ENCODE peak calls at places on chromosomes 11 and 22, in four cellular contexts. M is endothelial cell, T is astrocyte of the spinal cord, K is BE2C. S is an unnamed sample.

GRCh38 chr11:72778535-72779494 is 15.0 kb downstream of the STARD10 start:
- DNase-seq in K (no peak), M (no peak), T (no peak), S (no peak)

GRCh38 chr11:115674176-115674575 is 170.0 kb upstream of the CADM1 start:
- DNase-seq in M (no peak), T (no peak), K (no peak), S (no peak)

GRCh38 chr22:20626811-20627210 is 119.4 kb downstream of the MED15 start:
- DNase-seq in K (no peak), T (no peak), M (no peak), S (no peak)

GRCh38 chr22:30351226-30351625 is 5.5 kb downstream of the SF3A1 start:
- DNase-seq in K (no peak), T (no peak), M (no peak), S (no peak)

GRCh38 chr11:41497974-41498373 is 38.5 kb upstream of the LRRC4C start:
- DNase-seq in K (no peak), T (no peak), M (peak), S (no peak)

GRCh38 chr22:50299724-50300619 is 7.5 kb downstream of the PLXNB2 start:
- DNase-seq in K (no peak), T (no peak), M (peak), S (peak)

GRCh38 chr22:21582801-21583740 is 15.6 kb downstream of the UBE2L3 start:
- DNase-seq in M (no peak), K (no peak), T (no peak), S (no peak)

GRCh38 chr11:57584341-57584740 is 13.1 kb upstream of the SERPING1 start:
- DNase-seq in K (no peak), T (no peak), M (no peak), S (no peak)

GRCh38 chr11:69880803-69881445 is 61.7 kb upstream of the FGF3 start:
- DNase-seq in T (no peak), K (peak), M (no peak), S (peak)

GRCh38 chr11:128622137-128622523 is 34.8 kb upstream of the ETS1 start:
- DNase-seq in M (no peak), T (no peak), K (no peak), S (no peak)

GRCh38 chr22:28021116-28021997 is 102.3 kb upstream of the PITPNB start:
- DNase-seq in M (no peak), K (no peak), T (no peak), S (peak)

GRCh38 chr11:43930868-43931716 is 11.3 kb upstream of the C11orf96 start:
- DNase-seq in M (no peak), T (peak), K (no peak), S (no peak)

GRCh38 chr11:37710031-37710430 is 1112.0 kb upstream of the RAG2 start:
- DNase-seq in T (peak), M (no peak), K (no peak), S (no peak)

GRCh38 chr22:41405588-41405987 is 23.8 kb downstream of the TEF start:
- DNase-seq in T (no peak), K (no peak), M (no peak), S (no peak)

GRCh38 chr22:41407433-41407832 is 25.7 kb downstream of the TEF start:
- DNase-seq in T (no peak), K (no peak), M (no peak), S (no peak)

GRCh38 chr22:41401781-41402648 is 20.3 kb downstream of the TEF start:
- DNase-seq in T (peak), M (no peak), K (peak), S (peak)

GRCh38 chr22:41398921-41399320 is 17.2 kb downstream of the TEF start:
- DNase-seq in T (no peak), K (no peak), M (no peak), S (no peak)

DNA sequence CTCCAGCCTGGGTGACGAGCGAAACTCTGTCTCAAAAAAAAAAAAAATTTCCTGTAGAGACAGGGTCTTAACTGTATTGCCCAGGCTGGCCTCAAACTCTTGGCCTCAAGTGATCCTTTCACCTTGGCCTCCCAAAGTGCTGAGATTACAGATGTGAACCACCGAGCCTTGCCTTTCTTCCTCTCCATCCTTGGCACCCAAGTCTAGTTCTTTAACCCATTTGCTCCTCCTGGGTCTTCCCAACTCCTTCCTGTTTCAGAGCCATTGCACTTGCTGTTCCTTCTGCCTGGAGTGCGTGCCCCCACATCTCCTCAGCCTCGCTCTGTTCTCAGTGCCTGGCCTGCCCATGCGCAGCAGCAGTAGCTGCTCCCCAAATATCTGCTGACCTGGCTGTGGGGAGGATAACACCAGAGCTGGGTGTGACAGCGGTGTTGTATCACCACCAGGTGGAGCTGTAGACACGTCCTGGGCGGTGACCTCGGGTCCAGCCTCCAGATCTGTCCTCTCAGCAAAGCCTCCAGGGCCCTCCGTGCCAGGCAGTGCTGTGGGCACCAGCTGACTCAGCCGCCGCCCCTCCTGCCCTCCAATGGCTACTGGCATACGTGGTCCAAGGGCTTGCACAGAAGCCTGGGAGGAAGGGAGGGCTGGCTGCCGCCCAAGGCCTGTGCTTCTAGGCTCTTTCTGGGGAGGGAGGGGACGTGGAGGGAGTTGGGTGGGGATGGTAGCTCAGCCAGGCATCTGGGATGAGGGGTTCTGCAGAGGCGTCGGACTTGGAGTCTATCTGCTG is 22.0 kb downstream of the TEF start:
- DNase-seq in M (peak), K (peak), T (peak), S (peak)
- TF ChIP-seq CTCF in M (peak), K (peak), T (peak), S (peak)

GRCh38 chr22:19118601-19118880 is 3.7 kb downstream of the DGCR2 start:
- DNase-seq in M (no peak), K (no peak), T (no peak), S (no peak)

GRCh38 chr22:19114984-19115552 is 7.1 kb downstream of the DGCR2 start:
- DNase-seq in M (no peak), K (no peak), T (no peak), S (no peak)

GRCh38 chr22:19113429-19113828 is 8.8 kb downstream of the DGCR2 start:
- DNase-seq in K (no peak), M (no peak), T (no peak), S (no peak)

GRCh38 chr22:19117111-19117512 is 5.1 kb downstream of the DGCR2 start:
- DNase-seq in M (no peak), T (no peak), K (no peak), S (no peak)

DNA sequence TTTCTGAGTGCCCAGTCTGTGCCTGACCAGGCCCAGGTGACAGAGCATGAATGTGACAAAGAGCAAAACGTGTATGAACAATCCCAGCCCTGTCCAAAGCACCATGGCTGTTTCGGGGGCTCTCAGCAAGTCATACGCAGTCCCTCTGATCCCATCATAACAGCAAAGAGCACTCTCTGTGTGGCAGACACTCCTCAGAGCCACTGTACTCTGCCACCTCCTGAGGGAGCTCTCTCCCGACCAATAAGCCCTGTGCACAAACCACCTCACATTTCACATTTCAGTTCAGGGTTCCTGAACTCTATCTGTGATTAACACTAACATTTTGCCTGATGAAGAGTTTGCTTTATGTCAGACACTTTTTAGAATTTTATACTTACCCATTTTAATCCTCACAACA is 6.6 kb downstream of the DGCR2 start:
- DNase-seq in M (no peak), K (no peak), T (no peak), S (no peak)
- TF ChIP-seq CTCF in M (no peak), K (peak), T (peak), S (no peak)

GRCh38 chr11:122791411-122791810 is 46.9 kb upstream of the CRTAM start:
- DNase-seq in K (no peak), T (no peak), M (no peak), S (no peak)

GRCh38 chr11:122786896-122787295 is 51.4 kb upstream of the CRTAM start:
- DNase-seq in M (no peak), T (no peak), K (no peak), S (no peak)

GRCh38 chr11:122791836-122792235 is 46.5 kb upstream of the CRTAM start:
- DNase-seq in T (peak), M (no peak), K (no peak), S (no peak)

GRCh38 chr11:122789916-122790315 is 48.4 kb upstream of the CRTAM start:
- DNase-seq in M (no peak), K (no peak), T (no peak), S (no peak)

DNA sequence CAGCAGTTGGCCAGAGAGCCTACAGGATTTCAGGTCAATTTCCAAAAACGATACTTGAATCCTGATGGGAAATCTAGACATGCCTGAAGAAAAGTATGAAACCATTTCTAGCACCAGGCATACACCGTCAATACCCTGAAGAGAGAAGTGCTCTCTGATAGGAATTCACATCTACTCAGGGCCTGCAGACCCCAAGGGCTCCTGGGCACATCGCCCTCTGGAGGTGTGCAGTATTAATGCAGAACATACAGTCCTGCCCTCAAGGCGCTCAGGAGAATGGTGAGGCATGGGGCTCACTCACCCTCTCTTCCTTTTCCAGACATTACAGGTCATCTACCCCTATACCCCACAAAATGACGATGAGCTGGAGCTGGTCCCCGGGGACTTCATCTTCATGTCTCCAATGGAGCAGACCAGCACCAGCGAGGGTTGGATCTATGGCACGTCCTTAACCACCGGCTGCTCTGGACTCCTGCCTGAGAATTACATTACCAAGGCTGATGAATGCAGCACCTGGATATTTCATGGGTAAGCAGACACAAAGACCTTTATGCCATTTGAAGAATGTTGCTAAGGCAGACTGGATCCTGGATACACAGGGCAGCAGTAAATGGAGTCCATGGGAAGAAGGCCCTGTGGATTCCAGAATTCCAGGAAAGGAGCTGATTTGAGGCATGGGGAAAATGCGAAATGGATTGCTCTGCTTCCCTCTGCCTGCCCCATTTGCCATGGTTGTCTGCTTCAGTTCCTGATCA is 49.3 kb upstream of the CRTAM start:
- DNase-seq in M (no peak), T (no peak), K (no peak), S (no peak)
- TF ChIP-seq CTCF in M (peak), T (no peak), K (peak), S (peak)

GRCh38 chr11:3662856-3663255 is 8.3 kb downstream of the CHRNA10 start:
- DNase-seq in T (no peak), K (no peak), M (no peak), S (no peak)
- TF ChIP-seq CTCF in T (no peak), K (no peak), M (no peak), S (no peak)

GRCh38 chr11:95231126-95231880 is at the start of gene SESN3:
- DNase-seq in K (peak), T (peak), M (peak), S (peak)
- TF ChIP-seq CTCF in K (no peak), T (peak), M (no peak), S (no peak)

S was measured in glutamatergic neuron.